ENCODE peak calls at places on chromosomes 6 and 20, in nine cellular contexts. G, Y, E, Q, O, C, H, T and B are unnamed samples.

GRCh38 chr20:57157106-57157691 is 109.2 kb downstream of the BMP7 start:
- DNase-seq in Y (no peak), G (no peak), C (peak), H (no peak), Q (no peak), E (no peak), O (no peak), T (no peak), B (no peak)

GRCh38 chr20:52529856-52530255 is 338.3 kb upstream of the ZFP64 start:
- DNase-seq in Y (no peak), T (no peak), E (peak), O (no peak), Q (no peak), H (no peak), C (no peak), G (no peak), B (peak)

GRCh38 chr6:75201901-75202672 is 3.8 kb downstream of the COL12A1 start:
- DNase-seq in O (peak), Y (peak), Q (no peak), T (no peak), E (no peak), H (peak), C (peak), G (no peak), B (no peak)

GRCh38 chr6:40717411-40718057 is 130.4 kb upstream of the LRFN2 start:
- DNase-seq in H (no peak), Q (no peak), G (no peak), E (no peak), Y (no peak), C (no peak), O (no peak), T (no peak), B (no peak)

GRCh38 chr6:431986-432385 is 40.4 kb downstream of the IRF4 start:
- DNase-seq in O (no peak), G (no peak), E (no peak), Y (peak), C (no peak), H (no peak), Q (peak), T (peak), B (no peak)

GRCh38 chr6:19399406-19399805 is 437.8 kb upstream of the ID4 start:
- DNase-seq in G (no peak), O (no peak), T (no peak), E (peak), Q (no peak), Y (no peak), C (no peak), H (no peak), B (peak)

GRCh38 chr20:38748863-38749153 is 548 bp downstream of the ACTR5 start:
- DNase-seq in Y (peak), G (no peak), T (no peak), H (no peak), E (no peak), Q (peak), O (no peak), C (no peak), B (no peak)

GRCh38 chr6:3247255-3248146 is 11.2 kb upstream of the PSMG4 start:
- DNase-seq in Q (no peak), T (no peak), Y (peak), O (no peak), E (peak), C (no peak), H (peak), G (no peak), B (peak)

GRCh38 chr6:170205534-170206316 is 85.2 kb downstream of the DLL1 start:
- DNase-seq in G (no peak), C (no peak), O (no peak), E (no peak), H (no peak), Y (no peak), T (no peak), Q (no peak), B (no peak)

GRCh38 chr20:58852559-58853271 is at the start of gene GNAS:
- DNase-seq in H (peak), T (peak), C (peak), Y (peak), O (peak), G (no peak), Q (peak), E (peak), B (peak)

GRCh38 chr6:151082079-151082478 is 157.7 kb upstream of the AKAP12 start:
- DNase-seq in E (no peak), Y (no peak), G (no peak), H (no peak), T (no peak), Q (no peak), C (no peak), O (no peak), B (no peak)

GRCh38 chr20:50291428-50292323 is 101.0 kb downstream of the CEBPB start:
- DNase-seq in Y (no peak), O (no peak), G (no peak), Q (no peak), H (peak), C (peak), E (no peak), T (no peak), B (no peak)

GRCh38 chr6:108510461-108511319 is 50.0 kb upstream of the FOXO3 start:
- DNase-seq in Y (no peak), G (no peak), Q (no peak), T (no peak), C (no peak), E (no peak), O (no peak), H (no peak), B (no peak)

GRCh38 chr6:42153921-42154320 is 11.5 kb upstream of the C6orf132 start:
- DNase-seq in Q (no peak), H (no peak), G (no peak), C (no peak), Y (no peak), O (no peak), T (no peak), E (no peak), B (no peak)

GRCh38 chr6:155216312-155217028 is 47.3 kb upstream of the CLDN20 start:
- DNase-seq in O (peak), E (no peak), Y (no peak), Q (no peak), T (no peak), H (no peak), G (no peak), C (no peak), B (no peak)

GRCh38 chr6:39341942-39342341 is 19.4 kb upstream of the KCNK16 start:
- DNase-seq in Y (no peak), E (no peak), H (no peak), O (no peak), T (no peak), Q (no peak), G (no peak), C (no peak), B (no peak)

GRCh38 chr6:36856277-36856676 is 17.0 kb upstream of the CPNE5 start:
- DNase-seq in E (no peak), G (no peak), H (no peak), O (no peak), C (peak), T (no peak), Q (no peak), Y (no peak), B (no peak)

GRCh38 chr6:115717062-115717461 is 343.6 kb downstream of the FRK start:
- DNase-seq in H (no peak), O (no peak), C (no peak), Y (no peak), E (no peak), T (no peak), Q (no peak), G (no peak), B (no peak)

GRCh38 chr20:43955244-43956191 is 40.9 kb downstream of the TOX2 start:
- DNase-seq in E (peak), Q (peak), O (no peak), G (peak), Y (peak), H (no peak), T (peak), C (no peak), B (peak)

GRCh38 chr6:17032595-17033591 is 69.0 kb upstream of the STMND1 start:
- DNase-seq in Y (peak), T (no peak), Q (no peak), H (peak), G (no peak), C (peak), E (peak), O (no peak), B (peak)

GRCh38 chr6:106530026-106530425 is 99.3 kb downstream of the RTN4IP1 start:
- DNase-seq in C (no peak), Q (no peak), H (no peak), G (no peak), T (no peak), Y (no peak), O (no peak), E (no peak), B (no peak)

GRCh38 chr20:63895886-63896135 is 885 bp downstream of the DNAJC5 start:
- DNase-seq in E (no peak), O (no peak), Y (no peak), H (no peak), T (no peak), C (no peak), G (no peak), Q (no peak), B (no peak)

GRCh38 chr6:119349341-119350201 is at the start of gene MAN1A1:
- DNase-seq in Q (peak), G (peak), O (peak), E (peak), C (peak), T (peak), H (peak), Y (peak), B (peak)

GRCh38 chr6:37137201-37137880 is 32.6 kb upstream of the PIM1 start:
- DNase-seq in C (no peak), Q (peak), T (no peak), G (peak), Y (peak), H (no peak), E (peak), O (peak), B (peak)

GRCh38 chr20:52494244-52494643 is 302.7 kb upstream of the ZFP64 start:
- DNase-seq in Y (no peak), Q (peak), G (no peak), O (no peak), C (no peak), T (no peak), H (peak), E (peak), B (peak)

GRCh38 chr20:61391812-61392520 is 139.9 kb downstream of the CDH4 start:
- DNase-seq in Y (no peak), Q (no peak), C (no peak), E (no peak), H (no peak), O (no peak), T (no peak), G (no peak), B (no peak)

GRCh38 chr20:58743929-58744534 is 51.4 kb downstream of the NPEPL1 start:
- DNase-seq in O (no peak), Q (no peak), G (no peak), H (no peak), E (no peak), Y (no peak), T (no peak), C (no peak), B (no peak)

GRCh38 chr20:23367770-23368169 is 5.8 kb downstream of the GZF1 start:
- DNase-seq in C (no peak), T (no peak), Y (no peak), E (no peak), G (no peak), O (no peak), Q (no peak), H (no peak), B (no peak)

GRCh38 chr6:97282238-97282725 is 734 bp downstream of the MMS22L start:
- DNase-seq in E (peak), C (no peak), G (no peak), O (no peak), Q (no peak), T (no peak), Y (peak), H (no peak), B (no peak)

GRCh38 chr6:168383062-168383854 is 57.7 kb upstream of the SMOC2 start:
- DNase-seq in Q (no peak), G (no peak), H (no peak), Y (no peak), T (no peak), C (no peak), E (no peak), O (no peak), B (no peak)

GRCh38 chr6:7821426-7821825 is 89.2 kb downstream of the TXNDC5 start:
- DNase-seq in H (no peak), Y (no peak), Q (no peak), O (no peak), T (no peak), G (no peak), E (peak), C (no peak), B (peak)